ENCODE peak calls at places on chromosome 3, in seven cellular contexts. One of them, this sample, is unnamed.
A peak's percentile ranks its signal among the peaks of the same experiment; 100 is the strongest.

GRCh38 chr3:132034486-132035464 is at the start of gene CPNE4:
- DNase-seq in H1: peak; percentile 77
- DNase-seq in K562: peak; percentile 77
- DNase-seq in HepG2: peak; percentile 32
- DNase-seq in GM12878: no peak
- DNase-seq in HCT116: peak; percentile 33
- DNase-seq in SK-N-SH: peak; percentile 93
- DNase-seq in this sample: peak; percentile 90

GRCh38 chr3:137062250-137062649 is 104.5 kb downstream of the IL20RB start:
- DNase-seq in SK-N-SH: no peak
- DNase-seq in GM12878: peak; percentile 47
- DNase-seq in K562: no peak
- DNase-seq in H1: no peak
- DNase-seq in HepG2: no peak
- DNase-seq in HCT116: no peak
- DNase-seq in this sample: no peak

GRCh38 chr3:152413244-152413643 is 144.5 kb downstream of the MBNL1 start:
- DNase-seq in HCT116: no peak
- DNase-seq in HepG2: no peak
- DNase-seq in H1: no peak
- DNase-seq in GM12878: no peak
- DNase-seq in SK-N-SH: no peak
- DNase-seq in K562: no peak
- DNase-seq in this sample: no peak

GRCh38 chr3:99172736-99173657 is 271.5 kb upstream of the DCBLD2 start:
- DNase-seq in SK-N-SH: peak; percentile 36
- DNase-seq in HepG2: peak; percentile 54
- DNase-seq in HCT116: peak; percentile 56
- DNase-seq in H1: no peak
- DNase-seq in GM12878: peak; percentile 9
- DNase-seq in K562: peak; percentile 37
- DNase-seq in this sample: peak; percentile 74

GRCh38 chr3:60290093-60290492 is 961.2 kb downstream of the FHIT start:
- DNase-seq in HepG2: no peak
- DNase-seq in HCT116: no peak
- DNase-seq in K562: no peak
- DNase-seq in SK-N-SH: no peak
- DNase-seq in GM12878: no peak
- DNase-seq in H1: no peak
- DNase-seq in this sample: no peak

GRCh38 chr3:76198086-76198485 is 412.7 kb upstream of the ZNF717 start:
- DNase-seq in K562: no peak
- DNase-seq in SK-N-SH: no peak
- DNase-seq in HepG2: no peak
- DNase-seq in HCT116: no peak
- DNase-seq in H1: peak; percentile 19
- DNase-seq in GM12878: no peak
- DNase-seq in this sample: no peak

GRCh38 chr3:52339612-52340011 is 23.5 kb downstream of the DNAH1 start:
- DNase-seq in SK-N-SH: peak; percentile 68
- DNase-seq in K562: peak; percentile 77
- DNase-seq in H1: no peak
- DNase-seq in HepG2: peak; percentile 85
- DNase-seq in HCT116: peak; percentile 86
- DNase-seq in GM12878: peak; percentile 34
- DNase-seq in this sample: peak; percentile 50

GRCh38 chr3:157327018-157327417 is 109.6 kb upstream of the PTX3 start:
- DNase-seq in H1: no peak
- DNase-seq in K562: no peak
- DNase-seq in HCT116: no peak
- DNase-seq in GM12878: no peak
- DNase-seq in SK-N-SH: no peak
- DNase-seq in HepG2: no peak
- DNase-seq in this sample: no peak

GRCh38 chr3:197942956-197943556 is 6.9 kb upstream of the RPL35A start:
- DNase-seq in GM12878: no peak
- DNase-seq in SK-N-SH: peak; percentile 65
- DNase-seq in HCT116: peak; percentile 61
- DNase-seq in HepG2: no peak
- DNase-seq in K562: peak; percentile 67
- DNase-seq in H1: no peak
- DNase-seq in this sample: peak; percentile 79

GRCh38 chr3:170768334-170768801 is 101.6 kb downstream of the RPL22L1 start:
- DNase-seq in H1: no peak
- DNase-seq in SK-N-SH: no peak
- DNase-seq in HepG2: no peak
- DNase-seq in HCT116: no peak
- DNase-seq in K562: no peak
- DNase-seq in GM12878: no peak
- DNase-seq in this sample: no peak

GRCh38 chr3:67940200-67940952 is 286.0 kb upstream of the SUCLG2 start:
- DNase-seq in SK-N-SH: no peak
- DNase-seq in H1: no peak
- DNase-seq in GM12878: no peak
- DNase-seq in K562: no peak
- DNase-seq in HCT116: no peak
- DNase-seq in HepG2: no peak
- DNase-seq in this sample: no peak

GRCh38 chr3:11591006-11591360 is 52.7 kb downstream of the VGLL4 start:
- DNase-seq in HCT116: no peak
- DNase-seq in HepG2: no peak
- DNase-seq in SK-N-SH: no peak
- DNase-seq in H1: no peak
- DNase-seq in GM12878: no peak
- DNase-seq in K562: no peak
- DNase-seq in this sample: no peak

GRCh38 chr3:142912440-142913172 is 23.7 kb upstream of the PCOLCE2 start:
- DNase-seq in H1: no peak
- DNase-seq in HCT116: no peak
- DNase-seq in SK-N-SH: no peak
- DNase-seq in HepG2: no peak
- DNase-seq in GM12878: no peak
- DNase-seq in K562: no peak
- DNase-seq in this sample: no peak

GRCh38 chr3:152241142-152242067 is 27.3 kb upstream of the MBNL1 start:
- DNase-seq in GM12878: no peak
- DNase-seq in HCT116: no peak
- DNase-seq in SK-N-SH: no peak
- DNase-seq in H1: no peak
- DNase-seq in K562: peak; percentile 65
- DNase-seq in HepG2: no peak
- DNase-seq in this sample: peak; percentile 5

GRCh38 chr3:103712320-103713008 is 1277.6 kb downstream of the ZPLD1 start:
- DNase-seq in K562: no peak
- DNase-seq in HepG2: no peak
- DNase-seq in HCT116: peak; percentile 21
- DNase-seq in H1: no peak
- DNase-seq in GM12878: no peak
- DNase-seq in SK-N-SH: no peak
- DNase-seq in this sample: no peak

GRCh38 chr3:49867871-49868321 is 1.8 kb downstream of the CAMKV start:
- DNase-seq in HepG2: peak; percentile 27
- DNase-seq in H1: no peak
- DNase-seq in HCT116: no peak
- DNase-seq in GM12878: no peak
- DNase-seq in K562: peak; percentile 53
- DNase-seq in SK-N-SH: no peak
- DNase-seq in this sample: peak; percentile 65

GRCh38 chr3:99484871-99485270 is 153.5 kb upstream of the COL8A1 start:
- DNase-seq in HCT116: no peak
- DNase-seq in GM12878: no peak
- DNase-seq in SK-N-SH: no peak
- DNase-seq in K562: no peak
- DNase-seq in H1: no peak
- DNase-seq in HepG2: no peak
- DNase-seq in this sample: no peak

GRCh38 chr3:177071496-177072156 is 125.7 kb downstream of the TBL1XR1 start:
- DNase-seq in HepG2: no peak
- DNase-seq in K562: no peak
- DNase-seq in HCT116: no peak
- DNase-seq in SK-N-SH: no peak
- DNase-seq in GM12878: no peak
- DNase-seq in H1: no peak
- DNase-seq in this sample: peak; percentile 43

GRCh38 chr3:45180051-45180450 is 33.9 kb upstream of the CDCP1 start:
- DNase-seq in K562: no peak
- DNase-seq in GM12878: no peak
- DNase-seq in HepG2: no peak
- DNase-seq in H1: no peak
- DNase-seq in SK-N-SH: no peak
- DNase-seq in HCT116: no peak
- DNase-seq in this sample: no peak

GRCh38 chr3:41239587-41239986 is 40.3 kb downstream of the CTNNB1 start:
- DNase-seq in H1: no peak
- DNase-seq in HepG2: no peak
- DNase-seq in SK-N-SH: no peak
- DNase-seq in K562: no peak
- DNase-seq in GM12878: no peak
- DNase-seq in HCT116: no peak
- DNase-seq in this sample: no peak

GRCh38 chr3:185317674-185318073 is 45.3 kb upstream of the MAP3K13 start:
- DNase-seq in HCT116: no peak
- DNase-seq in SK-N-SH: no peak
- DNase-seq in H1: no peak
- DNase-seq in HepG2: peak; percentile 66
- DNase-seq in K562: no peak
- DNase-seq in GM12878: no peak
- DNase-seq in this sample: no peak

GRCh38 chr3:188153498-188153948 is 434 bp upstream of the LPP start:
- DNase-seq in HepG2: peak; percentile 88
- DNase-seq in SK-N-SH: peak; percentile 58
- DNase-seq in H1: peak; percentile 87
- DNase-seq in K562: no peak
- DNase-seq in HCT116: peak; percentile 75
- DNase-seq in GM12878: no peak
- DNase-seq in this sample: peak; percentile 94

GRCh38 chr3:168467085-168467714 is 371.5 kb upstream of the GOLIM4 start:
- DNase-seq in K562: no peak
- DNase-seq in GM12878: peak; percentile 21
- DNase-seq in H1: no peak
- DNase-seq in HepG2: no peak
- DNase-seq in SK-N-SH: peak; percentile 23
- DNase-seq in HCT116: no peak
- DNase-seq in this sample: peak; percentile 75

GRCh38 chr3:177830411-177830849 is 633.1 kb upstream of the TBL1XR1 start:
- DNase-seq in SK-N-SH: no peak
- DNase-seq in H1: no peak
- DNase-seq in HCT116: no peak
- DNase-seq in HepG2: no peak
- DNase-seq in GM12878: no peak
- DNase-seq in K562: no peak
- DNase-seq in this sample: no peak

GRCh38 chr3:42371776-42372175 is 38.6 kb downstream of the LYZL4 start:
- DNase-seq in SK-N-SH: no peak
- DNase-seq in HepG2: no peak
- DNase-seq in HCT116: no peak
- DNase-seq in GM12878: no peak
- DNase-seq in H1: no peak
- DNase-seq in K562: no peak
- DNase-seq in this sample: no peak

GRCh38 chr3:133881987-133882825 is 13.5 kb downstream of the RAB6B start:
- DNase-seq in K562: no peak
- DNase-seq in HCT116: no peak
- DNase-seq in H1: no peak
- DNase-seq in HepG2: no peak
- DNase-seq in SK-N-SH: no peak
- DNase-seq in GM12878: no peak
- DNase-seq in this sample: no peak
- TF ChIP-seq JUND in K562: no peak
- TF ChIP-seq JUND in HCT116: no peak
- TF ChIP-seq JUND in H1: no peak
- TF ChIP-seq JUND in HepG2: no peak
- TF ChIP-seq JUND in SK-N-SH: no peak
- TF ChIP-seq JUND in GM12878: no peak
- TF ChIP-seq JUND in this sample: no peak

GRCh38 chr3:184180165-184180564 is 5.5 kb downstream of the AP2M1 start:
- DNase-seq in GM12878: no peak
- DNase-seq in SK-N-SH: no peak
- DNase-seq in HCT116: no peak
- DNase-seq in HepG2: no peak
- DNase-seq in H1: no peak
- DNase-seq in K562: peak; percentile 51
- DNase-seq in this sample: no peak
- TF ChIP-seq JUND in GM12878: no peak
- TF ChIP-seq JUND in SK-N-SH: no peak
- TF ChIP-seq JUND in HCT116: no peak
- TF ChIP-seq JUND in HepG2: no peak
- TF ChIP-seq JUND in H1: no peak
- TF ChIP-seq JUND in K562: no peak
- TF ChIP-seq JUND in this sample: no peak

GRCh38 chr3:148755570-148755969 is 57.9 kb downstream of the AGTR1 start:
- DNase-seq in HepG2: no peak
- DNase-seq in K562: no peak
- DNase-seq in HCT116: no peak
- DNase-seq in H1: no peak
- DNase-seq in GM12878: no peak
- DNase-seq in SK-N-SH: no peak
- DNase-seq in this sample: no peak

GRCh38 chr3:148746053-148746452 is 48.4 kb downstream of the AGTR1 start:
- DNase-seq in HCT116: no peak
- DNase-seq in GM12878: no peak
- DNase-seq in SK-N-SH: no peak
- DNase-seq in K562: no peak
- DNase-seq in HepG2: no peak
- DNase-seq in H1: no peak
- DNase-seq in this sample: no peak

GRCh38 chr3:148748323-148748722 is 50.6 kb downstream of the AGTR1 start:
- DNase-seq in GM12878: no peak
- DNase-seq in HCT116: no peak
- DNase-seq in SK-N-SH: no peak
- DNase-seq in HepG2: no peak
- DNase-seq in H1: no peak
- DNase-seq in K562: no peak
- DNase-seq in this sample: no peak

GRCh38 chr3:148750296-148750695 is 52.6 kb downstream of the AGTR1 start:
- DNase-seq in HCT116: no peak
- DNase-seq in SK-N-SH: no peak
- DNase-seq in H1: no peak
- DNase-seq in K562: no peak
- DNase-seq in HepG2: no peak
- DNase-seq in GM12878: no peak
- DNase-seq in this sample: no peak
- TF ChIP-seq JUND in HCT116: no peak
- TF ChIP-seq JUND in SK-N-SH: no peak
- TF ChIP-seq JUND in H1: no peak
- TF ChIP-seq JUND in K562: no peak
- TF ChIP-seq JUND in HepG2: no peak
- TF ChIP-seq JUND in GM12878: no peak
- TF ChIP-seq JUND in this sample: no peak

DNA sequence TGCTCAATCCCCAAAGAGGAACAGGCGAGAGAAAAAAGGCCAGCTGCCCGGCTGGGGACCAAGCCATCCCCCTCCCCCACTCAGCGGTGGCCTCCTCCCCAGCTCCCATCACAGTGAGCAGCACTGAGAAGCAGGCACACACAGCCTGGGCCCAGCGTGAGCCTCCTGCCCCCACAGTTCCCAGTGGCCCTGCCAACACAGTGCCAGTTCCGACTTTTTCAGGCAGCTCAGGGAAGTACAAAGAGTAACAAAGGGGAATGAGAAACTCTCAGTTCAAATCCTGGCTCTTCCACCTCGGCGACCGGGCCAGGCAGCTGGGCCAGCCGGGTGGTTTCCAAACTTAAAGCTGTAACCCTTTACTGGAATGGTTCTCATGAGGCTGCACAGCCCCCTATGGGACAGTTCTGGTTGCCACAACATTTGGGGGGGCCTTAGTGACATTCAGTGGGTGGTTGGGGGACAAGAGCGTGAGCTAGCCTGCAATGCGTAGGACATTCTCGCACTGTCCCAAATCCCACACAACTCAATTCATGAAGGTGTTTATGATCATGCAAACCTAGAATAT is 18.4 kb downstream of the TNK2 start:
- DNase-seq in H1: no peak
- DNase-seq in K562: peak; percentile 36
- DNase-seq in SK-N-SH: no peak
- DNase-seq in HCT116: no peak
- DNase-seq in GM12878: no peak
- DNase-seq in HepG2: no peak
- DNase-seq in this sample: no peak
- TF ChIP-seq JUND in H1: no peak
- TF ChIP-seq JUND in K562: no peak
- TF ChIP-seq JUND in SK-N-SH: no peak
- TF ChIP-seq JUND in HCT116: no peak
- TF ChIP-seq JUND in GM12878: no peak
- TF ChIP-seq JUND in HepG2: no peak
- TF ChIP-seq JUND in this sample: no peak